ENCODE peak calls at places on chromosomes 16 and 17, in eight cellular contexts. One of them, this sample, is unnamed.

GRCh38 chr17:77279448-77280303 is 138.9 kb downstream of the SEC14L1 start:
- DNase-seq in brain microvascular endothelial cell: no peak
- DNase-seq in stimulated activated CD4-positive, alpha-beta T cell treated with anti-CD3 and anti-CD28 coated beads, Interleukin-2, amount 100 ng/mL, for 4 hours: no peak
- DNase-seq in GM04504: no peak
- DNase-seq in activated gamma-delta T cell treated with anti-CD3 and anti-CD28 coated beads, Interleukin-2, amount 50 U/mL, for 16 hours: no peak
- DNase-seq in COR-L47: no peak
- DNase-seq in erythroblast: no peak
- DNase-seq in transverse colon: peak
- DNase-seq in this sample: no peak

GRCh38 chr16:70743791-70744190 is 57.2 kb downstream of the VAC14 start:
- DNase-seq in brain microvascular endothelial cell: no peak
- DNase-seq in transverse colon: no peak
- DNase-seq in GM04504: no peak
- DNase-seq in stimulated activated CD4-positive, alpha-beta T cell treated with anti-CD3 and anti-CD28 coated beads, Interleukin-2, amount 100 ng/mL, for 4 hours: no peak
- DNase-seq in erythroblast: no peak
- DNase-seq in activated gamma-delta T cell treated with anti-CD3 and anti-CD28 coated beads, Interleukin-2, amount 50 U/mL, for 16 hours: no peak
- DNase-seq in COR-L47: no peak
- DNase-seq in this sample: no peak

GRCh38 chr16:50247123-50247905 is 19.0 kb upstream of the ADCY7 start:
- DNase-seq in activated gamma-delta T cell treated with anti-CD3 and anti-CD28 coated beads, Interleukin-2, amount 50 U/mL, for 16 hours: no peak
- DNase-seq in GM04504: no peak
- DNase-seq in stimulated activated CD4-positive, alpha-beta T cell treated with anti-CD3 and anti-CD28 coated beads, Interleukin-2, amount 100 ng/mL, for 4 hours: no peak
- DNase-seq in erythroblast: no peak
- DNase-seq in brain microvascular endothelial cell: no peak
- DNase-seq in COR-L47: no peak
- DNase-seq in transverse colon: no peak
- DNase-seq in this sample: no peak

GRCh38 chr16:1466968-1467521 is 7.8 kb downstream of the CLCN7 start:
- DNase-seq in erythroblast: no peak
- DNase-seq in activated gamma-delta T cell treated with anti-CD3 and anti-CD28 coated beads, Interleukin-2, amount 50 U/mL, for 16 hours: no peak
- DNase-seq in GM04504: no peak
- DNase-seq in brain microvascular endothelial cell: no peak
- DNase-seq in COR-L47: no peak
- DNase-seq in transverse colon: no peak
- DNase-seq in stimulated activated CD4-positive, alpha-beta T cell treated with anti-CD3 and anti-CD28 coated beads, Interleukin-2, amount 100 ng/mL, for 4 hours: no peak
- DNase-seq in this sample: no peak

GRCh38 chr16:52993179-52993578 is 59.5 kb downstream of the CHD9NB start:
- DNase-seq in GM04504: no peak
- DNase-seq in activated gamma-delta T cell treated with anti-CD3 and anti-CD28 coated beads, Interleukin-2, amount 50 U/mL, for 16 hours: no peak
- DNase-seq in COR-L47: no peak
- DNase-seq in stimulated activated CD4-positive, alpha-beta T cell treated with anti-CD3 and anti-CD28 coated beads, Interleukin-2, amount 100 ng/mL, for 4 hours: no peak
- DNase-seq in transverse colon: no peak
- DNase-seq in brain microvascular endothelial cell: no peak
- DNase-seq in erythroblast: no peak
- DNase-seq in this sample: no peak

GRCh38 chr16:72172105-72173034 is at the start of gene PMFBP1:
- DNase-seq in transverse colon: peak
- DNase-seq in activated gamma-delta T cell treated with anti-CD3 and anti-CD28 coated beads, Interleukin-2, amount 50 U/mL, for 16 hours: no peak
- DNase-seq in COR-L47: peak
- DNase-seq in brain microvascular endothelial cell: peak
- DNase-seq in GM04504: peak
- DNase-seq in stimulated activated CD4-positive, alpha-beta T cell treated with anti-CD3 and anti-CD28 coated beads, Interleukin-2, amount 100 ng/mL, for 4 hours: no peak
- DNase-seq in erythroblast: peak
- DNase-seq in this sample: peak

GRCh38 chr16:2511128-2511785 is 2.5 kb upstream of the ATP6V0C start:
- DNase-seq in GM04504: no peak
- DNase-seq in activated gamma-delta T cell treated with anti-CD3 and anti-CD28 coated beads, Interleukin-2, amount 50 U/mL, for 16 hours: no peak
- DNase-seq in brain microvascular endothelial cell: peak
- DNase-seq in stimulated activated CD4-positive, alpha-beta T cell treated with anti-CD3 and anti-CD28 coated beads, Interleukin-2, amount 100 ng/mL, for 4 hours: no peak
- DNase-seq in COR-L47: no peak
- DNase-seq in erythroblast: peak
- DNase-seq in transverse colon: peak
- DNase-seq in this sample: no peak

GRCh38 chr16:50460538-50461399 is 87.4 kb upstream of the NKD1 start:
- DNase-seq in transverse colon: no peak
- DNase-seq in erythroblast: no peak
- DNase-seq in stimulated activated CD4-positive, alpha-beta T cell treated with anti-CD3 and anti-CD28 coated beads, Interleukin-2, amount 100 ng/mL, for 4 hours: no peak
- DNase-seq in GM04504: no peak
- DNase-seq in COR-L47: no peak
- DNase-seq in activated gamma-delta T cell treated with anti-CD3 and anti-CD28 coated beads, Interleukin-2, amount 50 U/mL, for 16 hours: no peak
- DNase-seq in brain microvascular endothelial cell: no peak
- DNase-seq in this sample: no peak

GRCh38 chr16:56279914-56280313 is 88.6 kb downstream of the GNAO1 start:
- DNase-seq in transverse colon: no peak
- DNase-seq in GM04504: no peak
- DNase-seq in COR-L47: no peak
- DNase-seq in stimulated activated CD4-positive, alpha-beta T cell treated with anti-CD3 and anti-CD28 coated beads, Interleukin-2, amount 100 ng/mL, for 4 hours: no peak
- DNase-seq in brain microvascular endothelial cell: no peak
- DNase-seq in erythroblast: no peak
- DNase-seq in activated gamma-delta T cell treated with anti-CD3 and anti-CD28 coated beads, Interleukin-2, amount 50 U/mL, for 16 hours: no peak
- DNase-seq in this sample: no peak

GRCh38 chr17:42289863-42290165 is 1.5 kb downstream of the STAT5A start:
- DNase-seq in brain microvascular endothelial cell: no peak
- DNase-seq in erythroblast: no peak
- DNase-seq in GM04504: no peak
- DNase-seq in stimulated activated CD4-positive, alpha-beta T cell treated with anti-CD3 and anti-CD28 coated beads, Interleukin-2, amount 100 ng/mL, for 4 hours: peak
- DNase-seq in activated gamma-delta T cell treated with anti-CD3 and anti-CD28 coated beads, Interleukin-2, amount 50 U/mL, for 16 hours: peak
- DNase-seq in COR-L47: no peak
- DNase-seq in transverse colon: no peak
- DNase-seq in this sample: no peak

GRCh38 chr17:38958756-38959155 is 8.4 kb downstream of the FBXO47 start:
- DNase-seq in GM04504: no peak
- DNase-seq in stimulated activated CD4-positive, alpha-beta T cell treated with anti-CD3 and anti-CD28 coated beads, Interleukin-2, amount 100 ng/mL, for 4 hours: no peak
- DNase-seq in erythroblast: no peak
- DNase-seq in transverse colon: no peak
- DNase-seq in COR-L47: no peak
- DNase-seq in brain microvascular endothelial cell: peak
- DNase-seq in activated gamma-delta T cell treated with anti-CD3 and anti-CD28 coated beads, Interleukin-2, amount 50 U/mL, for 16 hours: no peak
- DNase-seq in this sample: no peak

GRCh38 chr16:77584205-77584859 is 138.0 kb upstream of the NUDT7 start:
- DNase-seq in activated gamma-delta T cell treated with anti-CD3 and anti-CD28 coated beads, Interleukin-2, amount 50 U/mL, for 16 hours: no peak
- DNase-seq in GM04504: peak
- DNase-seq in stimulated activated CD4-positive, alpha-beta T cell treated with anti-CD3 and anti-CD28 coated beads, Interleukin-2, amount 100 ng/mL, for 4 hours: peak
- DNase-seq in COR-L47: peak
- DNase-seq in erythroblast: peak
- DNase-seq in brain microvascular endothelial cell: peak
- DNase-seq in transverse colon: peak
- DNase-seq in this sample: peak

GRCh38 chr16:85652431-85653221 is 36.1 kb downstream of the GINS2 start:
- DNase-seq in activated gamma-delta T cell treated with anti-CD3 and anti-CD28 coated beads, Interleukin-2, amount 50 U/mL, for 16 hours: no peak
- DNase-seq in transverse colon: peak
- DNase-seq in GM04504: no peak
- DNase-seq in stimulated activated CD4-positive, alpha-beta T cell treated with anti-CD3 and anti-CD28 coated beads, Interleukin-2, amount 100 ng/mL, for 4 hours: no peak
- DNase-seq in COR-L47: peak
- DNase-seq in erythroblast: peak
- DNase-seq in brain microvascular endothelial cell: peak
- DNase-seq in this sample: peak

GRCh38 chr16:49986351-49987124 is 38.5 kb upstream of the CNEP1R1 start:
- DNase-seq in transverse colon: no peak
- DNase-seq in COR-L47: peak
- DNase-seq in GM04504: peak
- DNase-seq in activated gamma-delta T cell treated with anti-CD3 and anti-CD28 coated beads, Interleukin-2, amount 50 U/mL, for 16 hours: no peak
- DNase-seq in erythroblast: no peak
- DNase-seq in brain microvascular endothelial cell: peak
- DNase-seq in stimulated activated CD4-positive, alpha-beta T cell treated with anti-CD3 and anti-CD28 coated beads, Interleukin-2, amount 100 ng/mL, for 4 hours: no peak
- DNase-seq in this sample: no peak

GRCh38 chr16:75624921-75625334 is 1.8 kb upstream of the ADAT1 start:
- DNase-seq in GM04504: no peak
- DNase-seq in COR-L47: no peak
- DNase-seq in activated gamma-delta T cell treated with anti-CD3 and anti-CD28 coated beads, Interleukin-2, amount 50 U/mL, for 16 hours: no peak
- DNase-seq in stimulated activated CD4-positive, alpha-beta T cell treated with anti-CD3 and anti-CD28 coated beads, Interleukin-2, amount 100 ng/mL, for 4 hours: no peak
- DNase-seq in transverse colon: no peak
- DNase-seq in brain microvascular endothelial cell: no peak
- DNase-seq in erythroblast: peak
- DNase-seq in this sample: no peak

GRCh38 chr16:9415588-9415987 is 324.1 kb downstream of the HAPSTR1 start:
- DNase-seq in transverse colon: no peak
- DNase-seq in erythroblast: no peak
- DNase-seq in activated gamma-delta T cell treated with anti-CD3 and anti-CD28 coated beads, Interleukin-2, amount 50 U/mL, for 16 hours: no peak
- DNase-seq in COR-L47: no peak
- DNase-seq in stimulated activated CD4-positive, alpha-beta T cell treated with anti-CD3 and anti-CD28 coated beads, Interleukin-2, amount 100 ng/mL, for 4 hours: no peak
- DNase-seq in brain microvascular endothelial cell: no peak
- DNase-seq in GM04504: no peak
- DNase-seq in this sample: no peak

GRCh38 chr16:14024300-14024699 is 46.8 kb upstream of the MRTFB start:
- DNase-seq in stimulated activated CD4-positive, alpha-beta T cell treated with anti-CD3 and anti-CD28 coated beads, Interleukin-2, amount 100 ng/mL, for 4 hours: no peak
- DNase-seq in brain microvascular endothelial cell: no peak
- DNase-seq in activated gamma-delta T cell treated with anti-CD3 and anti-CD28 coated beads, Interleukin-2, amount 50 U/mL, for 16 hours: no peak
- DNase-seq in erythroblast: peak
- DNase-seq in COR-L47: no peak
- DNase-seq in GM04504: no peak
- DNase-seq in transverse colon: no peak
- DNase-seq in this sample: no peak

GRCh38 chr16:87086156-87086555 is 231.0 kb downstream of the C16orf95 start:
- DNase-seq in stimulated activated CD4-positive, alpha-beta T cell treated with anti-CD3 and anti-CD28 coated beads, Interleukin-2, amount 100 ng/mL, for 4 hours: no peak
- DNase-seq in COR-L47: no peak
- DNase-seq in erythroblast: no peak
- DNase-seq in brain microvascular endothelial cell: peak
- DNase-seq in transverse colon: no peak
- DNase-seq in activated gamma-delta T cell treated with anti-CD3 and anti-CD28 coated beads, Interleukin-2, amount 50 U/mL, for 16 hours: no peak
- DNase-seq in GM04504: peak
- DNase-seq in this sample: no peak

GRCh38 chr17:13797863-13798262 is 196.1 kb upstream of the HS3ST3A1 start:
- DNase-seq in erythroblast: no peak
- DNase-seq in stimulated activated CD4-positive, alpha-beta T cell treated with anti-CD3 and anti-CD28 coated beads, Interleukin-2, amount 100 ng/mL, for 4 hours: no peak
- DNase-seq in activated gamma-delta T cell treated with anti-CD3 and anti-CD28 coated beads, Interleukin-2, amount 50 U/mL, for 16 hours: no peak
- DNase-seq in COR-L47: no peak
- DNase-seq in GM04504: no peak
- DNase-seq in brain microvascular endothelial cell: no peak
- DNase-seq in transverse colon: no peak
- DNase-seq in this sample: no peak

GRCh38 chr16:24855678-24856077 is 9.9 kb downstream of the SLC5A11 start:
- DNase-seq in GM04504: no peak
- DNase-seq in COR-L47: no peak
- DNase-seq in transverse colon: no peak
- DNase-seq in activated gamma-delta T cell treated with anti-CD3 and anti-CD28 coated beads, Interleukin-2, amount 50 U/mL, for 16 hours: no peak
- DNase-seq in brain microvascular endothelial cell: no peak
- DNase-seq in erythroblast: no peak
- DNase-seq in stimulated activated CD4-positive, alpha-beta T cell treated with anti-CD3 and anti-CD28 coated beads, Interleukin-2, amount 100 ng/mL, for 4 hours: no peak
- DNase-seq in this sample: no peak

GRCh38 chr16:25212636-25213035 is 4.1 kb upstream of the AQP8 start:
- DNase-seq in GM04504: no peak
- DNase-seq in activated gamma-delta T cell treated with anti-CD3 and anti-CD28 coated beads, Interleukin-2, amount 50 U/mL, for 16 hours: no peak
- DNase-seq in transverse colon: no peak
- DNase-seq in erythroblast: no peak
- DNase-seq in stimulated activated CD4-positive, alpha-beta T cell treated with anti-CD3 and anti-CD28 coated beads, Interleukin-2, amount 100 ng/mL, for 4 hours: no peak
- DNase-seq in COR-L47: no peak
- DNase-seq in brain microvascular endothelial cell: no peak
- DNase-seq in this sample: no peak

GRCh38 chr16:74852500-74852875 is 77.9 kb upstream of the FA2H start:
- DNase-seq in stimulated activated CD4-positive, alpha-beta T cell treated with anti-CD3 and anti-CD28 coated beads, Interleukin-2, amount 100 ng/mL, for 4 hours: no peak
- DNase-seq in transverse colon: no peak
- DNase-seq in erythroblast: no peak
- DNase-seq in brain microvascular endothelial cell: no peak
- DNase-seq in GM04504: no peak
- DNase-seq in activated gamma-delta T cell treated with anti-CD3 and anti-CD28 coated beads, Interleukin-2, amount 50 U/mL, for 16 hours: no peak
- DNase-seq in COR-L47: no peak
- DNase-seq in this sample: no peak

GRCh38 chr17:57372156-57372555 is 115.8 kb downstream of the MSI2 start:
- DNase-seq in stimulated activated CD4-positive, alpha-beta T cell treated with anti-CD3 and anti-CD28 coated beads, Interleukin-2, amount 100 ng/mL, for 4 hours: no peak
- DNase-seq in GM04504: no peak
- DNase-seq in brain microvascular endothelial cell: peak
- DNase-seq in transverse colon: no peak
- DNase-seq in COR-L47: no peak
- DNase-seq in erythroblast: no peak
- DNase-seq in activated gamma-delta T cell treated with anti-CD3 and anti-CD28 coated beads, Interleukin-2, amount 50 U/mL, for 16 hours: no peak
- DNase-seq in this sample: no peak

GRCh38 chr17:31549121-31549524 is 157.6 kb downstream of the RAB11FIP4 start:
- DNase-seq in transverse colon: no peak
- DNase-seq in activated gamma-delta T cell treated with anti-CD3 and anti-CD28 coated beads, Interleukin-2, amount 50 U/mL, for 16 hours: no peak
- DNase-seq in COR-L47: no peak
- DNase-seq in erythroblast: no peak
- DNase-seq in brain microvascular endothelial cell: no peak
- DNase-seq in GM04504: no peak
- DNase-seq in stimulated activated CD4-positive, alpha-beta T cell treated with anti-CD3 and anti-CD28 coated beads, Interleukin-2, amount 100 ng/mL, for 4 hours: no peak
- DNase-seq in this sample: no peak

GRCh38 chr16:75486014-75486404 is 9.2 kb downstream of the CHST6 start:
- DNase-seq in activated gamma-delta T cell treated with anti-CD3 and anti-CD28 coated beads, Interleukin-2, amount 50 U/mL, for 16 hours: no peak
- DNase-seq in GM04504: no peak
- DNase-seq in erythroblast: no peak
- DNase-seq in transverse colon: peak
- DNase-seq in stimulated activated CD4-positive, alpha-beta T cell treated with anti-CD3 and anti-CD28 coated beads, Interleukin-2, amount 100 ng/mL, for 4 hours: no peak
- DNase-seq in COR-L47: no peak
- DNase-seq in brain microvascular endothelial cell: no peak
- DNase-seq in this sample: peak

GRCh38 chr17:72122002-72122310 is 1.1 kb downstream of the SOX9 start:
- DNase-seq in stimulated activated CD4-positive, alpha-beta T cell treated with anti-CD3 and anti-CD28 coated beads, Interleukin-2, amount 100 ng/mL, for 4 hours: no peak
- DNase-seq in brain microvascular endothelial cell: no peak
- DNase-seq in COR-L47: no peak
- DNase-seq in transverse colon: no peak
- DNase-seq in activated gamma-delta T cell treated with anti-CD3 and anti-CD28 coated beads, Interleukin-2, amount 50 U/mL, for 16 hours: no peak
- DNase-seq in GM04504: no peak
- DNase-seq in erythroblast: no peak
- DNase-seq in this sample: no peak

GRCh38 chr17:17126131-17127110 is 79.7 kb downstream of the PLD6 start:
- DNase-seq in erythroblast: no peak
- DNase-seq in brain microvascular endothelial cell: no peak
- DNase-seq in transverse colon: no peak
- DNase-seq in COR-L47: no peak
- DNase-seq in stimulated activated CD4-positive, alpha-beta T cell treated with anti-CD3 and anti-CD28 coated beads, Interleukin-2, amount 100 ng/mL, for 4 hours: no peak
- DNase-seq in GM04504: no peak
- DNase-seq in activated gamma-delta T cell treated with anti-CD3 and anti-CD28 coated beads, Interleukin-2, amount 50 U/mL, for 16 hours: no peak
- DNase-seq in this sample: no peak

GRCh38 chr17:38598536-38598935 is 7.2 kb downstream of the SRCIN1 start:
- DNase-seq in brain microvascular endothelial cell: peak
- DNase-seq in stimulated activated CD4-positive, alpha-beta T cell treated with anti-CD3 and anti-CD28 coated beads, Interleukin-2, amount 100 ng/mL, for 4 hours: no peak
- DNase-seq in COR-L47: peak
- DNase-seq in erythroblast: peak
- DNase-seq in GM04504: no peak
- DNase-seq in activated gamma-delta T cell treated with anti-CD3 and anti-CD28 coated beads, Interleukin-2, amount 50 U/mL, for 16 hours: no peak
- DNase-seq in transverse colon: peak
- DNase-seq in this sample: peak

This sample was measured in NCI-H345.